ENCODE peak calls at places on chromosomes 1 and 21, in eight cellular contexts. One of them, this sample, is unnamed.

GRCh38 chr1:156900019-156900718 is 6.7 kb downstream of the PEAR1 start:
- DNase-seq in IMR-90: peak; percentile 77
- DNase-seq in mammary epithelial cell: no peak
- DNase-seq in endothelial cell of umbilical vein: peak; percentile 57
- DNase-seq in HepG2: no peak
- DNase-seq in K562: no peak
- DNase-seq in neural progenitor cell: no peak
- DNase-seq in HCT116: no peak
- DNase-seq in this sample: no peak

GRCh38 chr1:38243106-38243505 is 196.5 kb upstream of the POU3F1 start:
- DNase-seq in IMR-90: no peak
- DNase-seq in mammary epithelial cell: peak; percentile 32
- DNase-seq in endothelial cell of umbilical vein: no peak
- DNase-seq in HepG2: no peak
- DNase-seq in K562: peak; percentile 35
- DNase-seq in neural progenitor cell: peak; percentile 56
- DNase-seq in HCT116: no peak
- DNase-seq in this sample: peak; percentile 57

GRCh38 chr1:215648957-215649356 is 81.9 kb downstream of the KCTD3 start:
- DNase-seq in IMR-90: no peak
- DNase-seq in mammary epithelial cell: no peak
- DNase-seq in endothelial cell of umbilical vein: no peak
- DNase-seq in HepG2: no peak
- DNase-seq in K562: no peak
- DNase-seq in neural progenitor cell: no peak
- DNase-seq in HCT116: no peak
- DNase-seq in this sample: no peak

GRCh38 chr1:245154429-245155185 is at the start of gene KIF26B:
- DNase-seq in IMR-90: peak; percentile 50
- DNase-seq in mammary epithelial cell: peak; percentile 67
- DNase-seq in endothelial cell of umbilical vein: peak; percentile 32
- DNase-seq in HepG2: peak; percentile 47
- DNase-seq in K562: peak; percentile 55
- DNase-seq in neural progenitor cell: peak; percentile 65
- DNase-seq in HCT116: no peak
- DNase-seq in this sample: peak; percentile 81

GRCh38 chr1:152663098-152663497 is at the start of gene LCE2D:
- DNase-seq in IMR-90: no peak
- DNase-seq in mammary epithelial cell: no peak
- DNase-seq in endothelial cell of umbilical vein: no peak
- DNase-seq in HepG2: no peak
- DNase-seq in K562: no peak
- DNase-seq in neural progenitor cell: no peak
- DNase-seq in HCT116: no peak
- DNase-seq in this sample: no peak

GRCh38 chr1:26582836-26583460 is 53.4 kb downstream of the RPS6KA1 start:
- DNase-seq in IMR-90: peak; percentile 76
- DNase-seq in mammary epithelial cell: peak; percentile 11
- DNase-seq in endothelial cell of umbilical vein: no peak
- DNase-seq in HepG2: no peak
- DNase-seq in K562: no peak
- DNase-seq in neural progenitor cell: no peak
- DNase-seq in HCT116: no peak
- DNase-seq in this sample: no peak

GRCh38 chr1:46708121-46708520 is 10.8 kb downstream of the EFCAB14 start:
- DNase-seq in IMR-90: peak; percentile 37
- DNase-seq in mammary epithelial cell: no peak
- DNase-seq in endothelial cell of umbilical vein: no peak
- DNase-seq in HepG2: no peak
- DNase-seq in K562: no peak
- DNase-seq in neural progenitor cell: no peak
- DNase-seq in HCT116: no peak
- DNase-seq in this sample: no peak

GRCh38 chr21:32257952-32258785 is 20.7 kb downstream of the MIS18A start:
- DNase-seq in IMR-90: peak; percentile 85
- DNase-seq in mammary epithelial cell: peak; percentile 68
- DNase-seq in endothelial cell of umbilical vein: peak; percentile 80
- DNase-seq in HepG2: peak; percentile 73
- DNase-seq in K562: peak; percentile 79
- DNase-seq in neural progenitor cell: peak; percentile 88
- DNase-seq in HCT116: peak; percentile 62
- DNase-seq in this sample: peak; percentile 88

GRCh38 chr1:156303241-156303640 is 4.1 kb upstream of the VHLL start:
- DNase-seq in IMR-90: no peak
- DNase-seq in mammary epithelial cell: no peak
- DNase-seq in endothelial cell of umbilical vein: no peak
- DNase-seq in HepG2: no peak
- DNase-seq in K562: no peak
- DNase-seq in neural progenitor cell: no peak
- DNase-seq in HCT116: no peak
- DNase-seq in this sample: no peak

GRCh38 chr1:210144736-210145135 is 87.9 kb upstream of the SERTAD4 start:
- DNase-seq in IMR-90: no peak
- DNase-seq in mammary epithelial cell: peak; percentile 64
- DNase-seq in endothelial cell of umbilical vein: no peak
- DNase-seq in HepG2: no peak
- DNase-seq in K562: no peak
- DNase-seq in neural progenitor cell: no peak
- DNase-seq in HCT116: no peak
- DNase-seq in this sample: no peak

DNA sequence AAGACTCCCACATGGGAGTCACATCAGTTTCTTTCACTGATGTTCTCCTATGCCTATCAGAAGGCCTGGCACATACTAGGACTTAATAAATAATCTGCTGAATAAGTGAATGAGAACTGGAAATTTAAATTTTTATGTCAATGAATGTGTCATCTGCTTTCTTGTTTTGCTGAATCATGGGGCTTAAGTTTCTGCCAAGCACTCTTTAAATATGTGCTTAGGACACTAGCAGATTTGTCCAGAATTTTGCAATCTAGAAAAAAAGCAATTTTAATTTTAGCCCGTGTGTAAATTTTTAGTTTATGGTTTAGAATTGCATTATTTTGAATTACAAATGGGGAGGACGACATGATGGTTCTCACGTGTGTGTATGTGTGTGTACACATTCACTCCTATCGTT is 803.1 kb downstream of the USP25 start:
- DNase-seq in IMR-90: peak; percentile 43
- DNase-seq in mammary epithelial cell: no peak
- DNase-seq in endothelial cell of umbilical vein: peak; percentile 18
- DNase-seq in HepG2: no peak
- DNase-seq in K562: no peak
- DNase-seq in neural progenitor cell: no peak
- DNase-seq in HCT116: no peak
- DNase-seq in this sample: no peak
- H3K27ac ChIP-seq in IMR-90: no peak overlapping the region
- H3K27ac ChIP-seq in mammary epithelial cell: no peak overlapping the region
- H3K27ac ChIP-seq in endothelial cell of umbilical vein: no peak overlapping the region
- H3K27ac ChIP-seq in HepG2: no peak overlapping the region
- H3K27ac ChIP-seq in K562: no peak overlapping the region
- H3K27ac ChIP-seq in neural progenitor cell: no peak overlapping the region
- H3K27ac ChIP-seq in HCT116: no peak overlapping the region
- H3K27ac ChIP-seq in this sample: no peak overlapping the region

DNA sequence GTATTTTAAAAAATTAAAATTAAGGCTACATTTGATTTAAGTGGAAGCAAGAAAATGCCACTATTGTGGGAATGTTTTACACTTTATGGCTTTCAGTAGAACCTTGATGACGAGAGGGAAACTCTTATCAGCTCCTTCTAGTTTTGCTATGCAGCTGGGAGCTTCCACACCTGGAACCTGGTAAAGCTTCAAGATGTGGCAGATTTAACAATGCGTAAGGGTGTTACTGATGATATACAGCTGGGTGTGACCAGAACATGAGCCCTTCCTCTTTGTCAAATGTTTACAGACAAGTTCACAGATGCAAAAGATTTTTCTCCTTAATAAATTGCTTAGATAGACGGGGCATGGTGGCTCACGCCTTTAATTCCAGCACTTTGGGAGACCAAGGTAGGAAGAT is 20.3 kb downstream of the TTC13 start:
- DNase-seq in IMR-90: no peak
- DNase-seq in mammary epithelial cell: no peak
- DNase-seq in endothelial cell of umbilical vein: no peak
- DNase-seq in HepG2: no peak
- DNase-seq in K562: no peak
- DNase-seq in neural progenitor cell: no peak
- DNase-seq in HCT116: no peak
- DNase-seq in this sample: no peak
- H3K9ac ChIP-seq in IMR-90: no peak overlapping the region
- H3K9ac ChIP-seq in mammary epithelial cell: no peak overlapping the region
- H3K9ac ChIP-seq in endothelial cell of umbilical vein: no peak overlapping the region
- H3K9ac ChIP-seq in HepG2: no peak overlapping the region
- H3K9ac ChIP-seq in K562: no peak overlapping the region
- H3K9ac ChIP-seq in neural progenitor cell: no peak overlapping the region
- H3K9ac ChIP-seq in HCT116: no peak overlapping the region
- H3K9ac ChIP-seq in this sample: no peak overlapping the region

GRCh38 chr1:17210176-17210575 is 5.2 kb downstream of the PADI1 start:
- DNase-seq in IMR-90: no peak
- DNase-seq in mammary epithelial cell: no peak
- DNase-seq in endothelial cell of umbilical vein: no peak
- DNase-seq in HepG2: no peak
- DNase-seq in K562: no peak
- DNase-seq in neural progenitor cell: no peak
- DNase-seq in HCT116: no peak
- DNase-seq in this sample: no peak

GRCh38 chr1:17212487-17213121 is 7.7 kb downstream of the PADI1 start:
- DNase-seq in IMR-90: peak; percentile 73
- DNase-seq in mammary epithelial cell: peak; percentile 36
- DNase-seq in endothelial cell of umbilical vein: peak; percentile 28
- DNase-seq in HepG2: no peak
- DNase-seq in K562: no peak
- DNase-seq in neural progenitor cell: peak; percentile 43
- DNase-seq in HCT116: no peak
- DNase-seq in this sample: peak; percentile 63

GRCh38 chr1:17213433-17214148 is 8.7 kb downstream of the PADI1 start:
- DNase-seq in IMR-90: no peak
- DNase-seq in mammary epithelial cell: no peak
- DNase-seq in endothelial cell of umbilical vein: no peak
- DNase-seq in HepG2: no peak
- DNase-seq in K562: no peak
- DNase-seq in neural progenitor cell: no peak
- DNase-seq in HCT116: no peak
- DNase-seq in this sample: no peak

GRCh38 chr1:17211377-17211776 is 6.4 kb downstream of the PADI1 start:
- DNase-seq in IMR-90: no peak
- DNase-seq in mammary epithelial cell: no peak
- DNase-seq in endothelial cell of umbilical vein: no peak
- DNase-seq in HepG2: no peak
- DNase-seq in K562: no peak
- DNase-seq in neural progenitor cell: no peak
- DNase-seq in HCT116: no peak
- DNase-seq in this sample: no peak

DNA sequence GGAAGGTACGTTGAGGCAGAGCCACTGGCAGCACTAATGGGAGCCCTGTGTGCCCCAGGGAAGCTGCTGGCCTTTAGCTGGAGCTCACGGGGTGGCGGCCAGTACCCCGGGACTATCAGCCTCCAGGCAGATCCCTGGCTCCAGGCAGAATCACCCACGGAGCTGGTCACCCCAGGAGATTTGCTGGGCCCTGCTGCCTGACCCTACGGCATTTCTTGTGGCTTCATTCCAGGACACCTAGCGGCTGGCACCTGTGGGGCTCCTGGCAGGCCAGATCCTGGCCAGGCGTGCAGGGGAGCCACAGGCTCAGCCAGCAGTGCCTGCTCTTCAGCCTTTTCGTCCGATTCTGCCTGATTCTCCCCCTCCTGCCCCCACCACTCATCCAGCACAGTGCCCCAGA is 7.1 kb downstream of the PADI1 start:
- DNase-seq in IMR-90: no peak
- DNase-seq in mammary epithelial cell: no peak
- DNase-seq in endothelial cell of umbilical vein: no peak
- DNase-seq in HepG2: no peak
- DNase-seq in K562: no peak
- DNase-seq in neural progenitor cell: no peak
- DNase-seq in HCT116: no peak
- DNase-seq in this sample: no peak
- TF ChIP-seq CTCF in IMR-90: no peak
- TF ChIP-seq CTCF in mammary epithelial cell: peak; percentile 33
- TF ChIP-seq CTCF in endothelial cell of umbilical vein: no peak
- TF ChIP-seq CTCF in HepG2: no peak
- TF ChIP-seq CTCF in K562: no peak
- TF ChIP-seq CTCF in neural progenitor cell: no peak
- TF ChIP-seq CTCF in HCT116: no peak
- TF ChIP-seq CTCF in this sample: no peak

GRCh38 chr1:228488107-228488817 is 1.1 kb downstream of the RNF187 start:
- DNase-seq in IMR-90: no peak
- DNase-seq in mammary epithelial cell: no peak
- DNase-seq in endothelial cell of umbilical vein: no peak
- DNase-seq in HepG2: no peak
- DNase-seq in K562: no peak
- DNase-seq in neural progenitor cell: no peak
- DNase-seq in HCT116: no peak
- DNase-seq in this sample: no peak
- H3K27ac ChIP-seq in IMR-90: peak overlapping the region; percentile 76
- H3K27ac ChIP-seq in mammary epithelial cell: no peak overlapping the region
- H3K27ac ChIP-seq in endothelial cell of umbilical vein: no peak overlapping the region
- H3K27ac ChIP-seq in HepG2: no peak overlapping the region
- H3K27ac ChIP-seq in K562: peak overlapping the region; percentile 97
- H3K27ac ChIP-seq in neural progenitor cell: no peak overlapping the region
- H3K27ac ChIP-seq in HCT116: peak overlapping the region; percentile 95
- H3K27ac ChIP-seq in this sample: no peak overlapping the region

DNA sequence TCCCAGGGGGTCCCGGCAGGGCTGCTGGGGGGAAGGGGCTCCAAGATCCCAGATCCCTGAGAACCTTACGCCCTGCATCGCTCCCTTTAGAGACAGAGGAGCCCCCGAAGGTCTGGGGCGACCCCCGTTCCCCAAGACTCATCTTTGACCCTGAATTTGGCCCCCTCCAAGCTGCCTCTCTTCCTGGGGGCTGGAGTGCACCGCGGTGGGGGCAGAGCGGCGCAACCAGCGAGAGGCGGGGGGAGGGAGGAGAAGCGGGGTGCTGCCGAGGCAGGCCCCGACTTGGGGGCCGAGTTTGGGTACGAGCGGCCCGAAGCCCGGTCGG is 5.4 kb upstream of the PLEKHG5 start:
- DNase-seq in IMR-90: no peak
- DNase-seq in mammary epithelial cell: no peak
- DNase-seq in endothelial cell of umbilical vein: no peak
- DNase-seq in HepG2: no peak
- DNase-seq in K562: no peak
- DNase-seq in neural progenitor cell: no peak
- DNase-seq in HCT116: no peak
- DNase-seq in this sample: peak; percentile 54
- H3K9ac ChIP-seq in IMR-90: peak overlapping the region; percentile 82
- H3K9ac ChIP-seq in mammary epithelial cell: peak overlapping the region; percentile 56
- H3K9ac ChIP-seq in endothelial cell of umbilical vein: peak overlapping the region; percentile 13
- H3K9ac ChIP-seq in HepG2: no peak overlapping the region
- H3K9ac ChIP-seq in K562: peak overlapping the region; percentile 22
- H3K9ac ChIP-seq in neural progenitor cell: no peak overlapping the region
- H3K9ac ChIP-seq in HCT116: peak overlapping the region; percentile 61
- H3K9ac ChIP-seq in this sample: no peak overlapping the region

This sample was measured in endodermal cell.